ENCODE peak calls at places on chromosomes 16 and 17, in nine cellular contexts. One of them, this sample, is unnamed.
A peak's percentile ranks its signal among the peaks of the same experiment; 100 is the strongest.

GRCh38 chr16:27005386-27005785 is 61.3 kb upstream of the C16orf82 start:
- DNase-seq in heart left ventricle: no peak
- DNase-seq in OCI-LY7: no peak
- DNase-seq in aorta: no peak
- DNase-seq in breast epithelium: no peak
- DNase-seq in psoas muscle: no peak
- DNase-seq in heart right ventricle: no peak
- DNase-seq in adrenal gland: no peak
- DNase-seq in stomach: no peak
- DNase-seq in this sample: no peak

GRCh38 chr17:62792122-62792800 is 15.9 kb downstream of the MARCHF10 start:
- DNase-seq in heart left ventricle: no peak
- DNase-seq in OCI-LY7: no peak
- DNase-seq in aorta: no peak
- DNase-seq in breast epithelium: no peak
- DNase-seq in psoas muscle: no peak
- DNase-seq in heart right ventricle: no peak
- DNase-seq in adrenal gland: peak; percentile 64
- DNase-seq in stomach: no peak
- DNase-seq in this sample: no peak

GRCh38 chr17:45722161-45722560 is 62.0 kb upstream of the CRHR1 start:
- DNase-seq in heart left ventricle: no peak
- DNase-seq in OCI-LY7: no peak
- DNase-seq in aorta: no peak
- DNase-seq in breast epithelium: no peak
- DNase-seq in psoas muscle: no peak
- DNase-seq in heart right ventricle: no peak
- DNase-seq in adrenal gland: no peak
- DNase-seq in stomach: no peak
- DNase-seq in this sample: no peak

GRCh38 chr16:80038566-80038965 is 438.0 kb upstream of the MAF start:
- DNase-seq in heart left ventricle: no peak
- DNase-seq in OCI-LY7: no peak
- DNase-seq in aorta: no peak
- DNase-seq in breast epithelium: no peak
- DNase-seq in psoas muscle: no peak
- DNase-seq in heart right ventricle: no peak
- DNase-seq in adrenal gland: no peak
- DNase-seq in stomach: no peak
- DNase-seq in this sample: no peak

GRCh38 chr17:44071198-44071520 is 624 bp downstream of the G6PC3 start:
- DNase-seq in heart left ventricle: no peak
- DNase-seq in OCI-LY7: no peak
- DNase-seq in aorta: no peak
- DNase-seq in breast epithelium: no peak
- DNase-seq in psoas muscle: no peak
- DNase-seq in heart right ventricle: no peak
- DNase-seq in adrenal gland: no peak
- DNase-seq in stomach: no peak
- DNase-seq in this sample: no peak

GRCh38 chr17:74601944-74602572 is 10.0 kb upstream of the CD300LD start:
- DNase-seq in heart left ventricle: peak; percentile 26
- DNase-seq in OCI-LY7: peak; percentile 54
- DNase-seq in aorta: no peak
- DNase-seq in breast epithelium: no peak
- DNase-seq in psoas muscle: no peak
- DNase-seq in heart right ventricle: peak; percentile 32
- DNase-seq in adrenal gland: peak; percentile 51
- DNase-seq in stomach: no peak
- DNase-seq in this sample: peak; percentile 7

GRCh38 chr17:66946251-66946650 is 18.3 kb upstream of the CACNG4 start:
- DNase-seq in heart left ventricle: no peak
- DNase-seq in OCI-LY7: no peak
- DNase-seq in aorta: no peak
- DNase-seq in breast epithelium: no peak
- DNase-seq in psoas muscle: no peak
- DNase-seq in heart right ventricle: no peak
- DNase-seq in adrenal gland: no peak
- DNase-seq in stomach: no peak
- DNase-seq in this sample: no peak

GRCh38 chr16:75263291-75263962 is 12.0 kb upstream of the BCAR1 start:
- DNase-seq in heart left ventricle: no peak
- DNase-seq in OCI-LY7: no peak
- DNase-seq in aorta: peak; percentile 62
- DNase-seq in breast epithelium: no peak
- DNase-seq in psoas muscle: no peak
- DNase-seq in heart right ventricle: no peak
- DNase-seq in adrenal gland: no peak
- DNase-seq in stomach: no peak
- DNase-seq in this sample: no peak

GRCh38 chr17:72145972-72146755 is 25.3 kb downstream of the SOX9 start:
- DNase-seq in heart left ventricle: no peak
- DNase-seq in OCI-LY7: no peak
- DNase-seq in aorta: no peak
- DNase-seq in breast epithelium: no peak
- DNase-seq in psoas muscle: no peak
- DNase-seq in heart right ventricle: no peak
- DNase-seq in adrenal gland: no peak
- DNase-seq in stomach: no peak
- DNase-seq in this sample: no peak

GRCh38 chr17:50611639-50612038 is 23.0 kb upstream of the ABCC3 start:
- DNase-seq in heart left ventricle: no peak
- DNase-seq in OCI-LY7: no peak
- DNase-seq in aorta: no peak
- DNase-seq in breast epithelium: no peak
- DNase-seq in psoas muscle: no peak
- DNase-seq in heart right ventricle: no peak
- DNase-seq in adrenal gland: no peak
- DNase-seq in stomach: no peak
- DNase-seq in this sample: no peak

GRCh38 chr16:17461951-17462729 is 8.6 kb downstream of the XYLT1 start:
- DNase-seq in heart left ventricle: no peak
- DNase-seq in OCI-LY7: peak; percentile 80
- DNase-seq in aorta: no peak
- DNase-seq in breast epithelium: no peak
- DNase-seq in psoas muscle: no peak
- DNase-seq in heart right ventricle: no peak
- DNase-seq in adrenal gland: no peak
- DNase-seq in stomach: no peak
- DNase-seq in this sample: no peak

GRCh38 chr16:51565149-51565548 is 414.1 kb upstream of the SALL1 start:
- DNase-seq in heart left ventricle: no peak
- DNase-seq in OCI-LY7: no peak
- DNase-seq in aorta: no peak
- DNase-seq in breast epithelium: no peak
- DNase-seq in psoas muscle: no peak
- DNase-seq in heart right ventricle: no peak
- DNase-seq in adrenal gland: no peak
- DNase-seq in stomach: no peak
- DNase-seq in this sample: no peak

GRCh38 chr17:56908061-56908542 is 5.7 kb downstream of the TRIM25 start:
- DNase-seq in heart left ventricle: peak; percentile 63
- DNase-seq in OCI-LY7: peak; percentile 70
- DNase-seq in aorta: peak; percentile 86
- DNase-seq in breast epithelium: no peak
- DNase-seq in psoas muscle: peak; percentile 77
- DNase-seq in heart right ventricle: peak; percentile 24
- DNase-seq in adrenal gland: peak; percentile 59
- DNase-seq in stomach: peak; percentile 58
- DNase-seq in this sample: peak; percentile 24

GRCh38 chr16:68901910-68902309 is 58.6 kb downstream of the TANGO6 start:
- DNase-seq in heart left ventricle: no peak
- DNase-seq in OCI-LY7: no peak
- DNase-seq in aorta: no peak
- DNase-seq in breast epithelium: no peak
- DNase-seq in psoas muscle: no peak
- DNase-seq in heart right ventricle: no peak
- DNase-seq in adrenal gland: no peak
- DNase-seq in stomach: no peak
- DNase-seq in this sample: no peak

GRCh38 chr17:51618485-51618884 is 358.1 kb downstream of the UTP18 start:
- DNase-seq in heart left ventricle: no peak
- DNase-seq in OCI-LY7: no peak
- DNase-seq in aorta: no peak
- DNase-seq in breast epithelium: no peak
- DNase-seq in psoas muscle: no peak
- DNase-seq in heart right ventricle: no peak
- DNase-seq in adrenal gland: no peak
- DNase-seq in stomach: no peak
- DNase-seq in this sample: no peak

GRCh38 chr17:39617100-39617445 is 9.4 kb upstream of the NEUROD2 start:
- DNase-seq in heart left ventricle: no peak
- DNase-seq in OCI-LY7: no peak
- DNase-seq in aorta: no peak
- DNase-seq in breast epithelium: no peak
- DNase-seq in psoas muscle: no peak
- DNase-seq in heart right ventricle: no peak
- DNase-seq in adrenal gland: no peak
- DNase-seq in stomach: no peak
- DNase-seq in this sample: no peak
- H3K4me3 ChIP-seq in heart left ventricle: peak overlapping the region; percentile 66
- H3K4me3 ChIP-seq in OCI-LY7: peak overlapping the region; percentile 65
- H3K4me3 ChIP-seq in aorta: no peak overlapping the region
- H3K4me3 ChIP-seq in breast epithelium: no peak overlapping the region
- H3K4me3 ChIP-seq in psoas muscle: peak overlapping the region; percentile 68
- H3K4me3 ChIP-seq in heart right ventricle: no peak overlapping the region
- H3K4me3 ChIP-seq in adrenal gland: no peak overlapping the region
- H3K4me3 ChIP-seq in stomach: peak overlapping the region; percentile 64
- H3K4me3 ChIP-seq in this sample: peak overlapping the region; percentile 45

GRCh38 chr17:77185137-77185536 is 44.4 kb downstream of the SEC14L1 start:
- DNase-seq in heart left ventricle: no peak
- DNase-seq in OCI-LY7: no peak
- DNase-seq in aorta: no peak
- DNase-seq in breast epithelium: no peak
- DNase-seq in psoas muscle: no peak
- DNase-seq in heart right ventricle: no peak
- DNase-seq in adrenal gland: peak; percentile 67
- DNase-seq in stomach: no peak
- DNase-seq in this sample: no peak

GRCh38 chr17:77182773-77183172 is 42.0 kb downstream of the SEC14L1 start:
- DNase-seq in heart left ventricle: no peak
- DNase-seq in OCI-LY7: no peak
- DNase-seq in aorta: no peak
- DNase-seq in breast epithelium: no peak
- DNase-seq in psoas muscle: no peak
- DNase-seq in heart right ventricle: no peak
- DNase-seq in adrenal gland: no peak
- DNase-seq in stomach: no peak
- DNase-seq in this sample: no peak

GRCh38 chr17:77184474-77184873 is 43.7 kb downstream of the SEC14L1 start:
- DNase-seq in heart left ventricle: no peak
- DNase-seq in OCI-LY7: no peak
- DNase-seq in aorta: no peak
- DNase-seq in breast epithelium: no peak
- DNase-seq in psoas muscle: no peak
- DNase-seq in heart right ventricle: no peak
- DNase-seq in adrenal gland: peak; percentile 81
- DNase-seq in stomach: no peak
- DNase-seq in this sample: no peak

GRCh38 chr17:77180503-77181330 is 39.9 kb downstream of the SEC14L1 start:
- DNase-seq in heart left ventricle: no peak
- DNase-seq in OCI-LY7: no peak
- DNase-seq in aorta: no peak
- DNase-seq in breast epithelium: no peak
- DNase-seq in psoas muscle: peak; percentile 69
- DNase-seq in heart right ventricle: no peak
- DNase-seq in adrenal gland: peak; percentile 21
- DNase-seq in stomach: no peak
- DNase-seq in this sample: no peak

DNA sequence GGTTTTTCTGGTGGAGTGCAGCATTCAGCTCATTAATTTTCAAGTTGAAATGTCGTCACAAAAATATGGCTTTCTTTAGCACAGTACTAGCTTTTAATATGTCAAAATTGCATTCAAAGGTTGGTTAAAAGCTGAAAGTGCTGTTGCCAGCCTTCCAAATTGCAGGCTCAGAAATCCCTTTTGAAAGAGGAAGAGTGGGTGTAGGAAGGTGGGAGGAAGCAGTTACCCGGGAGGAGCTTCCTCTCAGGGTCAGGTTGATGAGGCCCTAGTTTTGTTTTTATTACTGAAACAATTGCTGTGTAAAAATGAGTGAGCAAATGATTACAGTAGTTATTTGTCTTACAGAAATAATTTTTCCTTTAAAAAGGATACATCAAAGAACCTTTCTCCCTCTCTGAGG is 41.4 kb downstream of the SEC14L1 start:
- DNase-seq in heart left ventricle: no peak
- DNase-seq in OCI-LY7: peak; percentile 26
- DNase-seq in aorta: no peak
- DNase-seq in breast epithelium: no peak
- DNase-seq in psoas muscle: no peak
- DNase-seq in heart right ventricle: no peak
- DNase-seq in adrenal gland: no peak
- DNase-seq in stomach: no peak
- DNase-seq in this sample: no peak
- H3K4me1 ChIP-seq in heart left ventricle: peaks cover 13% of the 10 kb centered on the region
- H3K4me1 ChIP-seq in OCI-LY7: peaks cover 71% of the 10 kb centered on the region
- H3K4me1 ChIP-seq in aorta: no peaks in the 10 kb centered on the region
- H3K4me1 ChIP-seq in breast epithelium: peaks cover 6% of the 10 kb centered on the region
- H3K4me1 ChIP-seq in psoas muscle: peaks cover 87% of the 10 kb centered on the region
- H3K4me1 ChIP-seq in heart right ventricle: peaks cover 68% of the 10 kb centered on the region
- H3K4me1 ChIP-seq in adrenal gland: peaks cover 71% of the 10 kb centered on the region
- H3K4me1 ChIP-seq in stomach: peaks cover 53% of the 10 kb centered on the region
- H3K4me1 ChIP-seq in this sample: peaks cover 40% of the 10 kb centered on the region

DNA sequence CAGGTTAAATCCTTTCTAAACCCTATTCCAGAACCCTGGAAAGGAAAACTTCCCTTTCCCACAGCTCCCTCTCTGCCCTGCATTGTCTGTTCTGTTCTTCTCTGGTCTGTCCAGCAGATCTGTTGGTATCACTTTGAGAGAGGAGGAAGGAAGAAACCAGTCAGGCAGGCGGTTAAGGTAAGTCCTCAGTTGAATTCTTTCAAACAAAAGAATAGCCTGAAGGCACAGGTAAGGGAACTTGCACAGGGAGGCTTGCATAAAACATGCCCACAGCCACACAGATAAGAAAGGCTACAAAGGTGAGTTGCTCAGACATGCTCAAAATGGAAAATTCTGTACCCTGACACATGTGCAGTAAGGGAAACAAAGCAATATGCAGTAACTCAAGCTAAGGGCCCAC is 595.7 kb upstream of the CDH5 start:
- DNase-seq in heart left ventricle: no peak
- DNase-seq in OCI-LY7: no peak
- DNase-seq in aorta: no peak
- DNase-seq in breast epithelium: no peak
- DNase-seq in psoas muscle: no peak
- DNase-seq in heart right ventricle: no peak
- DNase-seq in adrenal gland: no peak
- DNase-seq in stomach: no peak
- DNase-seq in this sample: no peak
- H3K9me3 ChIP-seq in heart left ventricle: no peaks in the 10 kb centered on the region
- H3K9me3 ChIP-seq in OCI-LY7: peaks cover 29% of the 10 kb centered on the region
- H3K9me3 ChIP-seq in aorta: peaks cover 4% of the 10 kb centered on the region
- H3K9me3 ChIP-seq in breast epithelium: peaks cover 11% of the 10 kb centered on the region
- H3K9me3 ChIP-seq in psoas muscle: no peaks in the 10 kb centered on the region
- H3K9me3 ChIP-seq in heart right ventricle: no peaks in the 10 kb centered on the region
- H3K9me3 ChIP-seq in adrenal gland: no peaks in the 10 kb centered on the region
- H3K9me3 ChIP-seq in stomach: no peaks in the 10 kb centered on the region
- H3K9me3 ChIP-seq in this sample: no peaks in the 10 kb centered on the region

DNA sequence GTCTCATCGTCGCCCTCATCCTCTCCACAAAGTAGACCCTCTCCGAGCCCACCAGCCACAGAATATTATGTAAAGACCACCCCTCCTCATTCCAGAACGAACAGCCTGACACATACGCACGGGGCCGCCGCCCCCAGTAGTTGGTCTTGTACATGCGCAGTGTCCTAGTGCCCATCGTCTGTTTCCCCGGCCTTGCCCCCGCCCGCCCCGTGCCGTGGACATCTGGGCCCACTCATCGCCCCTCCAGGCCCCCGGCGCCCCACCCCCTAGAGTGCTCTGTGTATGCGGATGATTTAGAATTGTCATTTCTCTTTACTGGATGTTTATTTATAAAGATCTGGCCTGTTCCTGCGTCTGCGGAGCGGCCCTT is 475 bp upstream of the AMDHD2 start:
- DNase-seq in heart left ventricle: no peak
- DNase-seq in OCI-LY7: no peak
- DNase-seq in aorta: peak; percentile 59
- DNase-seq in breast epithelium: no peak
- DNase-seq in psoas muscle: peak; percentile 63
- DNase-seq in heart right ventricle: no peak
- DNase-seq in adrenal gland: no peak
- DNase-seq in stomach: no peak
- DNase-seq in this sample: no peak
- H3K4me3 ChIP-seq in heart left ventricle: peak overlapping the region; percentile 68
- H3K4me3 ChIP-seq in OCI-LY7: peak overlapping the region; percentile 85
- H3K4me3 ChIP-seq in aorta: no peak overlapping the region
- H3K4me3 ChIP-seq in breast epithelium: peak overlapping the region; percentile 68
- H3K4me3 ChIP-seq in psoas muscle: peak overlapping the region; percentile 73
- H3K4me3 ChIP-seq in heart right ventricle: peak overlapping the region; percentile 54
- H3K4me3 ChIP-seq in adrenal gland: no peak overlapping the region
- H3K4me3 ChIP-seq in stomach: peak overlapping the region; percentile 74
- H3K4me3 ChIP-seq in this sample: no peak overlapping the region

This sample was measured in CD8-positive, alpha-beta T cell.